ENCODE peak calls at places on chromosomes 7 and 10, in eight cellular contexts. S, H, J, V, M, U, L and Q are unnamed samples.

GRCh38 chr10:132337019-132337418 is 5.0 kb downstream of the LRRC27 start:
- DNase-seq in J (no peak), L (no peak), M (no peak), H (no peak), V (no peak), U (peak; percentile 38), S (peak; percentile 49), Q (no peak)

GRCh38 chr10:103695584-103696005 is 159.8 kb downstream of the SH3PXD2A start:
- DNase-seq in J (no peak), M (no peak), U (peak; percentile 91), L (no peak), H (no peak), V (no peak), S (peak; percentile 51), Q (peak; percentile 89)

GRCh38 chr7:141225916-141226618 is 152.2 kb downstream of the TMEM178B start:
- DNase-seq in H (no peak), V (no peak), U (no peak), M (no peak), J (no peak), L (no peak), S (no peak), Q (no peak)

GRCh38 chr7:27210441-27211083 is 10.7 kb upstream of the HOXA13 start:
- DNase-seq in U (peak; percentile 61), V (no peak), S (peak; percentile 65), M (no peak), H (peak; percentile 52), J (no peak), L (peak; percentile 63), Q (peak; percentile 52)

GRCh38 chr7:4957847-4958476 is 1.0 kb downstream of the MMD2 start:
- DNase-seq in H (no peak), M (no peak), V (no peak), L (no peak), J (no peak), S (no peak), U (no peak), Q (peak; percentile 21)

GRCh38 chr7:51308738-51309102 is 7.9 kb downstream of the COBL start:
- DNase-seq in V (no peak), H (no peak), M (no peak), J (no peak), U (no peak), S (no peak), L (no peak), Q (no peak)

GRCh38 chr7:28347462-28347861 is 64.9 kb upstream of the CREB5 start:
- DNase-seq in U (peak; percentile 22), H (no peak), L (no peak), M (no peak), V (no peak), J (no peak), S (no peak), Q (no peak)

GRCh38 chr10:85594239-85594638 is 772.4 kb downstream of the GRID1 start:
- DNase-seq in V (no peak), J (no peak), L (no peak), U (no peak), S (no peak), H (no peak), M (no peak), Q (no peak)

GRCh38 chr10:6203331-6204062 is 765 bp downstream of the PFKFB3 start:
- DNase-seq in V (no peak), J (peak; percentile 36), U (peak; percentile 67), H (peak; percentile 37), L (peak; percentile 82), S (peak; percentile 77), M (peak; percentile 67), Q (peak; percentile 66)

GRCh38 chr7:22147113-22147512 is 201.4 kb upstream of the CDCA7L start:
- DNase-seq in S (no peak), H (peak; percentile 6), V (no peak), L (no peak), U (peak; percentile 26), J (no peak), M (no peak), Q (no peak)

GRCh38 chr10:9227679-9228365 is 1173.3 kb downstream of the GATA3 start:
- DNase-seq in H (no peak), V (no peak), M (no peak), U (no peak), J (no peak), L (no peak), S (no peak), Q (no peak)

GRCh38 chr10:60654813-60655464 is 123.3 kb upstream of the CDK1 start:
- DNase-seq in H (no peak), U (peak; percentile 65), J (no peak), M (no peak), V (no peak), S (no peak), L (no peak), Q (no peak)

GRCh38 chr7:130298079-130298478 is 5.1 kb downstream of the CPA4 start:
- DNase-seq in L (no peak), M (no peak), H (no peak), U (no peak), S (no peak), J (no peak), V (no peak), Q (no peak)

GRCh38 chr7:5420108-5420840 is 3.4 kb downstream of the TNRC18 start:
- DNase-seq in V (no peak), U (peak; percentile 14), J (no peak), M (peak; percentile 38), L (peak; percentile 63), S (no peak), H (no peak), Q (peak; percentile 70)

GRCh38 chr7:1348836-1349335 is 110.4 kb downstream of the MICALL2 start:
- DNase-seq in J (no peak), V (no peak), L (no peak), U (no peak), H (no peak), S (no peak), M (no peak), Q (no peak)

GRCh38 chr7:103573479-103574058 is 127.6 kb upstream of the SLC26A5 start:
- DNase-seq in S (peak; percentile 77), J (peak; percentile 50), L (no peak), V (no peak), H (no peak), U (peak; percentile 68), M (no peak), Q (peak; percentile 52)

GRCh38 chr10:54314430-54314829 is 486.6 kb downstream of the PCDH15 start:
- DNase-seq in M (no peak), J (no peak), U (no peak), V (no peak), S (no peak), L (no peak), H (no peak), Q (no peak)